ENCODE peak calls at places on chromosomes 12 and 14, in nine cellular contexts. S is posterior vena cava; H is C1 segment of cervical spinal cord; P is EL; D is glutamatergic neuron; R is colonic mucosa; U is stimulated activated CD8-positive, alpha-beta memory T cell treated with anti-CD3 and anti-CD28 coated beads, Interleukin-15, amount 100 ng/mL, for 24 hours; J is Peyer's patch; W is NCI-H1105. A is an unnamed sample.

GRCh38 chr12:125331342-125332052 is 266.3 kb downstream of the AACS start:
- DNase-seq in S (no peak), H (no peak), P (no peak), D (no peak), R (no peak), U (no peak), J (no peak), W (no peak), A (no peak)

GRCh38 chr14:92563359-92563758 is 49.8 kb downstream of the RIN3 start:
- DNase-seq in S (no peak), H (no peak), P (no peak), D (no peak), R (no peak), U (no peak), J (no peak), W (no peak), A (no peak)

GRCh38 chr14:54447231-54447692 is 6.1 kb upstream of the CNIH1 start:
- DNase-seq in S (no peak), H (no peak), P (peak), D (no peak), R (peak), U (no peak), J (no peak), W (no peak), A (peak)

GRCh38 chr14:57747036-57747435 is 118.9 kb downstream of the SLC35F4 start:
- DNase-seq in S (no peak), H (no peak), P (no peak), D (no peak), R (peak), U (no peak), J (no peak), W (no peak), A (peak)

GRCh38 chr12:99983721-99984258 is 946 bp downstream of the ANKS1B start:
- DNase-seq in S (no peak), H (peak), P (no peak), D (peak), R (no peak), U (no peak), J (no peak), W (peak), A (no peak)

GRCh38 chr14:103099081-103099732 is 4.7 kb downstream of the EXOC3L4 start:
- DNase-seq in S (no peak), H (no peak), P (no peak), D (no peak), R (no peak), U (no peak), J (no peak), W (no peak), A (no peak)

GRCh38 chr14:85634205-85634604 is 104.3 kb downstream of the FLRT2 start:
- DNase-seq in S (no peak), H (no peak), P (peak), D (no peak), R (no peak), U (no peak), J (no peak), W (no peak), A (no peak)

GRCh38 chr14:101284711-101285110 is 276.6 kb upstream of the DIO3 start:
- DNase-seq in S (no peak), H (no peak), P (no peak), D (no peak), R (no peak), U (no peak), J (no peak), W (no peak), A (no peak)

GRCh38 chr14:103508521-103508920 is 14.1 kb downstream of the CKB start:
- DNase-seq in S (peak), H (no peak), P (no peak), D (no peak), R (no peak), U (no peak), J (no peak), W (no peak), A (no peak)

GRCh38 chr14:92929689-92930608 is 7.0 kb downstream of the CHGA start:
- DNase-seq in S (peak), H (no peak), P (no peak), D (no peak), R (no peak), U (no peak), J (no peak), W (no peak), A (no peak)

GRCh38 chr14:35337074-35337556 is 44.9 kb downstream of the PSMA6 start:
- DNase-seq in S (no peak), H (no peak), P (no peak), D (no peak), R (peak), U (no peak), J (no peak), W (no peak), A (no peak)

GRCh38 chr14:99389171-99389826 is 91.4 kb downstream of the SETD3 start:
- DNase-seq in S (no peak), H (no peak), P (peak), D (peak), R (peak), U (peak), J (no peak), W (no peak), A (no peak)

GRCh38 chr12:15443611-15444010 is 121.3 kb downstream of the PTPRO start:
- DNase-seq in S (no peak), H (no peak), P (no peak), D (no peak), R (no peak), U (no peak), J (no peak), W (no peak), A (no peak)

GRCh38 chr14:61277232-61277631 is 3.9 kb downstream of the TMEM30B start:
- DNase-seq in S (no peak), H (no peak), P (no peak), D (no peak), R (no peak), U (no peak), J (no peak), W (no peak), A (no peak)

GRCh38 chr14:52267501-52268190 is at the start of gene PTGDR:
- DNase-seq in S (peak), H (no peak), P (peak), D (peak), R (peak), U (no peak), J (no peak), W (no peak), A (no peak)

GRCh38 chr12:93572712-93573551 is 457 bp downstream of the SOCS2 start:
- DNase-seq in S (peak), H (no peak), P (peak), D (peak), R (peak), U (peak), J (no peak), W (no peak), A (no peak)

GRCh38 chr12:79420146-79420618 is 270.6 kb downstream of the PAWR start:
- DNase-seq in S (no peak), H (peak), P (peak), D (no peak), R (peak), U (no peak), J (no peak), W (no peak), A (peak)

GRCh38 chr12:7966558-7966957 is 30.6 kb upstream of the SLC2A3 start:
- DNase-seq in S (no peak), H (no peak), P (no peak), D (no peak), R (no peak), U (no peak), J (no peak), W (no peak), A (no peak)

GRCh38 chr14:53948181-53948884 is 8.3 kb downstream of the BMP4 start:
- DNase-seq in S (no peak), H (no peak), P (no peak), D (no peak), R (no peak), U (no peak), J (no peak), W (no peak), A (no peak)

GRCh38 chr12:26567126-26567525 is 265.9 kb downstream of the ITPR2 start:
- DNase-seq in S (no peak), H (no peak), P (no peak), D (no peak), R (no peak), U (no peak), J (no peak), W (no peak), A (no peak)

GRCh38 chr12:90028620-90029051 is 320.0 kb upstream of the ATP2B1 start:
- DNase-seq in S (no peak), H (peak), P (peak), D (no peak), R (no peak), U (no peak), J (no peak), W (peak), A (no peak)

GRCh38 chr14:56659964-56660551 is 80.5 kb downstream of the TMEM260 start:
- DNase-seq in S (no peak), H (peak), P (peak), D (no peak), R (no peak), U (no peak), J (no peak), W (peak), A (no peak)

GRCh38 chr12:851343-851742 is 98.2 kb downstream of the RAD52 start:
- DNase-seq in S (no peak), H (no peak), P (peak), D (no peak), R (no peak), U (no peak), J (no peak), W (no peak), A (no peak)

GRCh38 chr14:105066285-105067071 is 1.2 kb upstream of the GPR132 start:
- DNase-seq in S (peak), H (no peak), P (no peak), D (no peak), R (no peak), U (no peak), J (peak), W (no peak), A (no peak)

GRCh38 chr12:81294325-81295190 is 216.7 kb downstream of the ACSS3 start:
- DNase-seq in S (no peak), H (no peak), P (peak), D (no peak), R (no peak), U (no peak), J (no peak), W (no peak), A (no peak)

GRCh38 chr14:75711796-75712211 is 50.8 kb downstream of the TTLL5 start:
- DNase-seq in S (peak), H (no peak), P (peak), D (no peak), R (peak), U (no peak), J (no peak), W (no peak), A (peak)

A was measured in mucosa of gallbladder.